ENCODE peak calls at places on chromosomes 6 and 20, in eight cellular contexts. One of them, this sample, is unnamed.

GRCh38 chr6:135146160-135146920 is 34.8 kb upstream of the MYB start:
- DNase-seq in endodermal cell: no peak
- DNase-seq in B cell: no peak
- DNase-seq in GM12865: peak; percentile 29
- DNase-seq in progenitor cell of endocrine pancreas: no peak
- DNase-seq in osteocyte: no peak
- DNase-seq in lower leg skin: no peak
- DNase-seq in fibroblast of villous mesenchyme: peak; percentile 39
- DNase-seq in this sample: peak; percentile 4

GRCh38 chr6:158373209-158373608 is 60.9 kb downstream of the TULP4 start:
- DNase-seq in osteocyte: peak; percentile 59
- DNase-seq in GM12865: no peak
- DNase-seq in fibroblast of villous mesenchyme: no peak
- DNase-seq in endodermal cell: no peak
- DNase-seq in B cell: no peak
- DNase-seq in lower leg skin: peak; percentile 31
- DNase-seq in progenitor cell of endocrine pancreas: no peak
- DNase-seq in this sample: no peak

GRCh38 chr6:109451376-109451775 is 4.2 kb downstream of the MICAL1 start:
- DNase-seq in B cell: no peak
- DNase-seq in progenitor cell of endocrine pancreas: no peak
- DNase-seq in fibroblast of villous mesenchyme: no peak
- DNase-seq in endodermal cell: no peak
- DNase-seq in lower leg skin: no peak
- DNase-seq in osteocyte: peak; percentile 51
- DNase-seq in GM12865: no peak
- DNase-seq in this sample: no peak

GRCh38 chr6:151317206-151317994 is 74.0 kb downstream of the ZBTB2 start:
- DNase-seq in B cell: no peak
- DNase-seq in endodermal cell: no peak
- DNase-seq in progenitor cell of endocrine pancreas: no peak
- DNase-seq in GM12865: no peak
- DNase-seq in osteocyte: no peak
- DNase-seq in lower leg skin: no peak
- DNase-seq in fibroblast of villous mesenchyme: peak; percentile 90
- DNase-seq in this sample: peak; percentile 62

GRCh38 chr6:127824061-127824460 is 76.8 kb downstream of the THEMIS start:
- DNase-seq in lower leg skin: no peak
- DNase-seq in B cell: no peak
- DNase-seq in progenitor cell of endocrine pancreas: no peak
- DNase-seq in GM12865: no peak
- DNase-seq in fibroblast of villous mesenchyme: no peak
- DNase-seq in osteocyte: no peak
- DNase-seq in endodermal cell: no peak
- DNase-seq in this sample: no peak

GRCh38 chr20:48169650-48170049 is 384.4 kb upstream of the SULF2 start:
- DNase-seq in progenitor cell of endocrine pancreas: no peak
- DNase-seq in fibroblast of villous mesenchyme: peak; percentile 23
- DNase-seq in GM12865: no peak
- DNase-seq in osteocyte: no peak
- DNase-seq in B cell: no peak
- DNase-seq in endodermal cell: no peak
- DNase-seq in lower leg skin: no peak
- DNase-seq in this sample: no peak

GRCh38 chr6:82617648-82618047 is 254.0 kb downstream of the TPBG start:
- DNase-seq in GM12865: no peak
- DNase-seq in lower leg skin: no peak
- DNase-seq in progenitor cell of endocrine pancreas: no peak
- DNase-seq in fibroblast of villous mesenchyme: no peak
- DNase-seq in osteocyte: no peak
- DNase-seq in B cell: no peak
- DNase-seq in endodermal cell: no peak
- DNase-seq in this sample: no peak

GRCh38 chr20:24773168-24773567 is 175.9 kb upstream of the CST7 start:
- DNase-seq in osteocyte: peak; percentile 46
- DNase-seq in B cell: no peak
- DNase-seq in endodermal cell: peak; percentile 7
- DNase-seq in GM12865: no peak
- DNase-seq in fibroblast of villous mesenchyme: no peak
- DNase-seq in lower leg skin: no peak
- DNase-seq in progenitor cell of endocrine pancreas: no peak
- DNase-seq in this sample: no peak

GRCh38 chr20:63191400-63191799 is 24.5 kb downstream of the YTHDF1 start:
- DNase-seq in GM12865: no peak
- DNase-seq in B cell: no peak
- DNase-seq in lower leg skin: peak; percentile 24
- DNase-seq in osteocyte: no peak
- DNase-seq in progenitor cell of endocrine pancreas: no peak
- DNase-seq in fibroblast of villous mesenchyme: no peak
- DNase-seq in endodermal cell: no peak
- DNase-seq in this sample: no peak

GRCh38 chr20:4813839-4814695 is 92.4 kb downstream of the PRND start:
- DNase-seq in B cell: peak; percentile 57
- DNase-seq in lower leg skin: peak; percentile 44
- DNase-seq in fibroblast of villous mesenchyme: no peak
- DNase-seq in osteocyte: no peak
- DNase-seq in GM12865: peak; percentile 94
- DNase-seq in endodermal cell: peak; percentile 32
- DNase-seq in progenitor cell of endocrine pancreas: no peak
- DNase-seq in this sample: no peak

GRCh38 chr6:150189176-150189575 is 46.3 kb downstream of the PPP1R14C start:
- DNase-seq in GM12865: no peak
- DNase-seq in B cell: no peak
- DNase-seq in osteocyte: no peak
- DNase-seq in fibroblast of villous mesenchyme: no peak
- DNase-seq in progenitor cell of endocrine pancreas: no peak
- DNase-seq in lower leg skin: no peak
- DNase-seq in endodermal cell: no peak
- DNase-seq in this sample: no peak

GRCh38 chr6:118017301-118017854 is 110.3 kb downstream of the SLC35F1 start:
- DNase-seq in lower leg skin: no peak
- DNase-seq in fibroblast of villous mesenchyme: no peak
- DNase-seq in osteocyte: no peak
- DNase-seq in progenitor cell of endocrine pancreas: no peak
- DNase-seq in endodermal cell: no peak
- DNase-seq in B cell: no peak
- DNase-seq in GM12865: no peak
- DNase-seq in this sample: no peak

DNA sequence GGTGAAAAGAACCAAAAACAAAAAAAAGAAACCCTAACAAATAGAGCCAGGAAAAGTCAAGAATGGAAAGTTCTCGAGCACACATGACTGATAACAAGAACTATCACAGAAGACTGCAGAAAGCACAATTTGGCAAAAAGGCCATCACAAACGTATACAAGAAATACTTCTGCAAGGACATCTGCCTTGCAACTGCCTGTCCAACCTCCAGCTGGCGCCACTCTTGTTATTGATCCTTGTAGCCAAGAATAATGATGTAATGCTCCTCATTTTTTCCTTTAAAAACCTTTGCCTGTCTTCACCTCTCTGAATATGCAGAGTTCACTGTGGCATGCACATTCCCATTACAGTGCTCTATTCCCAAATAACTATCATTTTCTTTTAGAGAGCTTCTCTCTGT is 87.9 kb upstream of the BMP5 start:
- DNase-seq in osteocyte: no peak
- DNase-seq in endodermal cell: peak; percentile 59
- DNase-seq in GM12865: no peak
- DNase-seq in fibroblast of villous mesenchyme: peak; percentile 11
- DNase-seq in B cell: no peak
- DNase-seq in progenitor cell of endocrine pancreas: no peak
- DNase-seq in lower leg skin: no peak
- DNase-seq in this sample: no peak
- TF ChIP-seq CTCF in osteocyte: peak; percentile 43
- TF ChIP-seq CTCF in endodermal cell: peak; percentile 74
- TF ChIP-seq CTCF in GM12865: no peak
- TF ChIP-seq CTCF in fibroblast of villous mesenchyme: peak; percentile 40
- TF ChIP-seq CTCF in B cell: no peak
- TF ChIP-seq CTCF in progenitor cell of endocrine pancreas: peak; percentile 34
- TF ChIP-seq CTCF in lower leg skin: no peak
- TF ChIP-seq CTCF in this sample: peak; percentile 54

DNA sequence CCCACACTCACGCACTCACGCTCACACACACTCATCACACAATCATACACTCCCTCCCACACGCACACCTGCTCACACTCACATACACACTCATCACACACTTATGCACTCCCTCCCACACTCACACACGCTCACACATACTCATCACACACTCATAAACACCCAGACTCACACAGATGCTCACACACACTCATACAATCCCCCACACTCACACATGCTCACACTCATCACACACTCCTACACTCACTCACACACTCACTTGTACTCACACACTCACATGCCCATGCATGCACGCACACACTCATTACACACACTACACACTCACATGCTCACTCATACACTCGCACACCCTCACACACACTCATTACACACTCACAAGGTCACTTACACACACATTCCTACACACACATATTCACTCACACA is 131.1 kb upstream of the PDE10A start:
- DNase-seq in progenitor cell of endocrine pancreas: no peak
- DNase-seq in osteocyte: no peak
- DNase-seq in endodermal cell: no peak
- DNase-seq in fibroblast of villous mesenchyme: no peak
- DNase-seq in B cell: no peak
- DNase-seq in GM12865: no peak
- DNase-seq in lower leg skin: no peak
- DNase-seq in this sample: no peak
- TF ChIP-seq CTCF in progenitor cell of endocrine pancreas: no peak
- TF ChIP-seq CTCF in osteocyte: no peak
- TF ChIP-seq CTCF in endodermal cell: no peak
- TF ChIP-seq CTCF in fibroblast of villous mesenchyme: no peak
- TF ChIP-seq CTCF in B cell: no peak
- TF ChIP-seq CTCF in GM12865: no peak
- TF ChIP-seq CTCF in lower leg skin: no peak
- TF ChIP-seq CTCF in this sample: no peak

DNA sequence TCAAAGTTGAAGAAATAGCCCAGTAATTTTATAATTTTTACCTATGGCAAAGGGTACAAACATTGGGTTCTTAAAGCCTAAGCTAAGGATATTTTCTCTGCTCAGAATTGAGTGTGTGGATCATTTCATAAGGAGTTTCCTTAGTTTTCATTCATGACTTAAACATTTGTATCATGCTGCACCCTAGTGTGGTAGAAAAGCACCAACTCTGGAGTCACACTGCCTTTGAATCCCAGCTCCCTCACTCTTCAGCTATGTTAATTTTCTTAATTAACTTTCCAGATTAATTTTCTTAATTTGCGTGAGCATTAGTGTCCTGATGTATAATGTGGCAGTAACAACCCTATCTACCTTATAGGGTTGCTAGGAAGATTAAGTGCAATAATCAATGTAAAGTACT is 31.4 kb downstream of the DSE start:
- DNase-seq in endodermal cell: no peak
- DNase-seq in GM12865: no peak
- DNase-seq in fibroblast of villous mesenchyme: no peak
- DNase-seq in osteocyte: no peak
- DNase-seq in progenitor cell of endocrine pancreas: no peak
- DNase-seq in lower leg skin: no peak
- DNase-seq in B cell: no peak
- DNase-seq in this sample: no peak
- TF ChIP-seq CTCF in endodermal cell: no peak
- TF ChIP-seq CTCF in GM12865: no peak
- TF ChIP-seq CTCF in fibroblast of villous mesenchyme: no peak
- TF ChIP-seq CTCF in osteocyte: no peak
- TF ChIP-seq CTCF in progenitor cell of endocrine pancreas: no peak
- TF ChIP-seq CTCF in lower leg skin: no peak
- TF ChIP-seq CTCF in B cell: no peak
- TF ChIP-seq CTCF in this sample: peak; percentile 35

GRCh38 chr20:46590453-46590852 is 40.0 kb upstream of the OCSTAMP start:
- DNase-seq in GM12865: no peak
- DNase-seq in progenitor cell of endocrine pancreas: no peak
- DNase-seq in B cell: no peak
- DNase-seq in fibroblast of villous mesenchyme: no peak
- DNase-seq in endodermal cell: no peak
- DNase-seq in osteocyte: no peak
- DNase-seq in lower leg skin: no peak
- DNase-seq in this sample: no peak

GRCh38 chr20:46588532-46589509 is 38.4 kb upstream of the OCSTAMP start:
- DNase-seq in GM12865: peak; percentile 26
- DNase-seq in progenitor cell of endocrine pancreas: no peak
- DNase-seq in lower leg skin: no peak
- DNase-seq in fibroblast of villous mesenchyme: no peak
- DNase-seq in endodermal cell: no peak
- DNase-seq in osteocyte: no peak
- DNase-seq in B cell: no peak
- DNase-seq in this sample: no peak

GRCh38 chr20:46594725-46595124 is 44.3 kb upstream of the OCSTAMP start:
- DNase-seq in endodermal cell: no peak
- DNase-seq in GM12865: no peak
- DNase-seq in progenitor cell of endocrine pancreas: no peak
- DNase-seq in lower leg skin: no peak
- DNase-seq in B cell: no peak
- DNase-seq in osteocyte: no peak
- DNase-seq in fibroblast of villous mesenchyme: no peak
- DNase-seq in this sample: no peak

GRCh38 chr20:46587986-46588385 is 37.5 kb upstream of the OCSTAMP start:
- DNase-seq in endodermal cell: no peak
- DNase-seq in fibroblast of villous mesenchyme: no peak
- DNase-seq in progenitor cell of endocrine pancreas: no peak
- DNase-seq in B cell: no peak
- DNase-seq in osteocyte: no peak
- DNase-seq in GM12865: no peak
- DNase-seq in lower leg skin: no peak
- DNase-seq in this sample: no peak

GRCh38 chr20:46592580-46593362 is 42.3 kb upstream of the OCSTAMP start:
- DNase-seq in GM12865: peak; percentile 35
- DNase-seq in endodermal cell: peak; percentile 76
- DNase-seq in B cell: no peak
- DNase-seq in osteocyte: no peak
- DNase-seq in fibroblast of villous mesenchyme: no peak
- DNase-seq in lower leg skin: no peak
- DNase-seq in progenitor cell of endocrine pancreas: no peak
- DNase-seq in this sample: no peak
- TF ChIP-seq CTCF in GM12865: peak; percentile 11
- TF ChIP-seq CTCF in endodermal cell: peak; percentile 67
- TF ChIP-seq CTCF in B cell: no peak
- TF ChIP-seq CTCF in osteocyte: no peak
- TF ChIP-seq CTCF in fibroblast of villous mesenchyme: peak; percentile 8
- TF ChIP-seq CTCF in lower leg skin: no peak
- TF ChIP-seq CTCF in progenitor cell of endocrine pancreas: no peak
- TF ChIP-seq CTCF in this sample: peak; percentile 2

GRCh38 chr6:71404967-71405278 is 116.3 kb downstream of the OGFRL1 start:
- DNase-seq in progenitor cell of endocrine pancreas: no peak
- DNase-seq in fibroblast of villous mesenchyme: no peak
- DNase-seq in endodermal cell: no peak
- DNase-seq in B cell: no peak
- DNase-seq in GM12865: no peak
- DNase-seq in osteocyte: no peak
- DNase-seq in lower leg skin: no peak
- DNase-seq in this sample: no peak
- TF ChIP-seq CTCF in progenitor cell of endocrine pancreas: no peak
- TF ChIP-seq CTCF in fibroblast of villous mesenchyme: no peak
- TF ChIP-seq CTCF in endodermal cell: no peak
- TF ChIP-seq CTCF in B cell: no peak
- TF ChIP-seq CTCF in GM12865: no peak
- TF ChIP-seq CTCF in osteocyte: no peak
- TF ChIP-seq CTCF in lower leg skin: no peak
- TF ChIP-seq CTCF in this sample: no peak

This sample was measured in HFFc6.